ENCODE peak calls at places on chromosomes 7 and 10, in six cellular contexts. G, U, A, L, C and V are unnamed samples.

GRCh38 chr7:929311-929711 is 25.2 kb downstream of the ADAP1 start:
- DNase-seq in A (no peak), G (peak), C (no peak), L (no peak), U (peak), V (no peak)

GRCh38 chr7:80106498-80107113 is 28.0 kb upstream of the GNAI1 start:
- DNase-seq in G (no peak), C (no peak), L (no peak), A (no peak), U (no peak), V (no peak)

GRCh38 chr10:132869621-132870020 is 72.7 kb downstream of the CFAP46 start:
- DNase-seq in A (no peak), G (no peak), U (no peak), C (no peak), L (no peak), V (no peak)

GRCh38 chr7:121576148-121576921 is 180.2 kb upstream of the FAM3C start:
- DNase-seq in G (no peak), U (no peak), A (no peak), L (no peak), C (peak), V (no peak)

GRCh38 chr10:71124921-71125748 is 87.2 kb upstream of the UNC5B start:
- DNase-seq in G (no peak), U (no peak), L (no peak), A (no peak), C (peak), V (no peak)

GRCh38 chr7:120792091-120792860 is 65.7 kb downstream of the TSPAN12 start:
- DNase-seq in G (no peak), L (peak), C (peak), U (peak), A (peak), V (peak)

GRCh38 chr7:31633454-31633853 is 53.6 kb upstream of the PPP1R17 start:
- DNase-seq in G (no peak), U (no peak), L (no peak), C (no peak), A (no peak), V (no peak)

GRCh38 chr7:106563466-106564150 is 97.3 kb downstream of the CCDC71L start:
- DNase-seq in C (peak), L (no peak), U (no peak), G (no peak), A (no peak), V (no peak)

GRCh38 chr10:19904202-19904661 is 88.0 kb downstream of the PLXDC2 start:
- DNase-seq in G (peak), L (no peak), A (no peak), U (peak), C (no peak), V (no peak)

GRCh38 chr10:79242620-79243152 is 104.6 kb upstream of the PPIF start:
- DNase-seq in G (peak), L (no peak), U (peak), A (no peak), C (peak), V (no peak)

GRCh38 chr10:107614939-107615665 is 450.6 kb upstream of the SORCS1 start:
- DNase-seq in A (no peak), U (no peak), C (peak), G (no peak), L (no peak), V (no peak)

GRCh38 chr10:47051741-47052238 is 140.6 kb downstream of the PTPN20 start:
- DNase-seq in A (no peak), C (no peak), L (no peak), U (no peak), G (no peak), V (no peak)

GRCh38 chr7:93117327-93117726 is 452 bp downstream of the SAMD9 start:
- DNase-seq in L (no peak), A (no peak), C (no peak), U (no peak), G (no peak), V (no peak)

GRCh38 chr10:43881657-43882056 is 233.0 kb upstream of the ZNF32 start:
- DNase-seq in U (no peak), G (no peak), A (no peak), L (no peak), C (no peak), V (no peak)

GRCh38 chr7:72244826-72245398 is 167.2 kb downstream of the CALN1 start:
- DNase-seq in G (no peak), U (no peak), C (no peak), L (no peak), A (no peak), V (no peak)